ENCODE peak calls at places on chromosomes 7 and 10, in five cellular contexts. L is right cardiac atrium, B is heart right ventricle, V is GM23338, A is colonic mucosa. I is an unnamed sample. For H3K27me3, the result is how much of the 10 kb centered on the place peaks cover.

GRCh38 chr7:67771840-67772605 is 775.4 kb downstream of the TYW1 start:
- DNase-seq in V (no peak), A (no peak), L (no peak), B (no peak), I (no peak)

GRCh38 chr7:27064681-27065080 is 31.1 kb downstream of the HOXA1 start:
- DNase-seq in A (no peak), L (no peak), B (no peak), V (no peak), I (no peak)

GRCh38 chr7:46315891-46316290 is 394.8 kb upstream of the IGFBP3 start:
- DNase-seq in V (no peak), L (no peak), B (no peak), A (no peak), I (no peak)

GRCh38 chr7:113083834-113084498 is 2.7 kb downstream of the GPR85 start:
- DNase-seq in B (no peak), V (no peak), A (no peak), L (no peak), I (no peak)

GRCh38 chr10:33155720-33156638 is 178.5 kb downstream of the NRP1 start:
- DNase-seq in V (peak), B (no peak), A (no peak), L (no peak), I (no peak)

GRCh38 chr10:20962165-20962564 is 65.1 kb upstream of the NEBL start:
- DNase-seq in B (no peak), A (no peak), V (no peak), L (no peak), I (no peak)

GRCh38 chr10:103557455-103557854 is 64.0 kb downstream of the NEURL1 start:
- DNase-seq in A (peak), V (no peak), L (no peak), B (no peak), I (no peak)

GRCh38 chr7:157482517-157483120 is 145.8 kb downstream of the DNAJB6 start:
- DNase-seq in L (no peak), V (peak), B (no peak), A (no peak), I (no peak)

GRCh38 chr7:44048031-44048795 is 3.7 kb downstream of the DBNL start:
- DNase-seq in V (no peak), A (no peak), B (no peak), L (no peak), I (peak)

GRCh38 chr7:127980901-127981300 is 50.3 kb downstream of the LRRC4 start:
- DNase-seq in A (no peak), B (no peak), V (no peak), L (no peak), I (no peak)
- H3K27me3 ChIP-seq in A (under half), B (under half), V (under half), L (under half), I (under half)

DNA sequence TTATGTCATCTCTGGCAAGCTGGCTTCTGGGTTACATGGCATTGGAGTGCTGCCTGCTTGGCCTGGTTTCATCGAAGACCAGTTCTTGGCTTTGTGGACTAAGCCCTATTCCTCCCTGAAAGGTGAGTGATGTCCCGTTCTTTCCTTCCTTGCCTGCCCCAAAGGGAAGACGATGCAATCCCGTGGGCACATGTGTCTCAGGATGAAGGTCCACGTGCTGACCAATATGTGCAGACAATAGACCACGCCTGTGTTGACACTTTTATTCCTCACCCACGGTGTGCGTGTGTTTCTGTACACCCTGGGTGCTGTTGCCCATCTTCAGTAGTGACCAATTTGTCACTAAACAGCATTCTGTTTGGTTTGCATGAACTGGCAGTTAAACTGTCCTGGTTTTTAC is 28.6 kb upstream of the SHH start:
- DNase-seq in V (no peak), L (no peak), B (no peak), A (no peak), I (peak)
- H3K27me3 ChIP-seq in V (under half), L (under half), B (under half), A (under half), I (half or more)

GRCh38 chr7:50283206-50283605 is 21.3 kb upstream of the IKZF1 start:
- DNase-seq in L (no peak), V (no peak), A (no peak), B (no peak), I (no peak)

GRCh38 chr7:50287121-50287520 is 17.4 kb upstream of the IKZF1 start:
- DNase-seq in L (no peak), A (no peak), V (no peak), B (no peak), I (no peak)

GRCh38 chr7:50281680-50282445 is 22.7 kb upstream of the IKZF1 start:
- DNase-seq in B (no peak), L (no peak), V (no peak), A (no peak), I (peak)

GRCh38 chr7:50284296-50284695 is 20.2 kb upstream of the IKZF1 start:
- DNase-seq in A (no peak), L (no peak), V (no peak), B (no peak), I (no peak)

GRCh38 chr7:50285259-50285658 is 19.3 kb upstream of the IKZF1 start:
- DNase-seq in L (no peak), B (no peak), V (no peak), A (no peak), I (no peak)
- H3K27me3 ChIP-seq in L (under half), B (under half), V (under half), A (under half), I (under half)

GRCh38 chr10:125554016-125554703 is 128.8 kb downstream of the TEX36 start:
- DNase-seq in L (no peak), V (no peak), B (no peak), A (no peak), I (no peak)

GRCh38 chr10:125551247-125551646 is 131.7 kb downstream of the TEX36 start:
- DNase-seq in A (no peak), L (no peak), V (no peak), B (no peak), I (no peak)

GRCh38 chr10:125555267-125555666 is 127.7 kb downstream of the TEX36 start:
- DNase-seq in B (no peak), L (no peak), A (no peak), V (no peak), I (no peak)

GRCh38 chr10:125554753-125555152 is 128.2 kb downstream of the TEX36 start:
- DNase-seq in A (no peak), L (no peak), V (no peak), B (no peak), I (no peak)

GRCh38 chr10:125553091-125553490 is 129.9 kb downstream of the TEX36 start:
- DNase-seq in A (no peak), L (no peak), B (no peak), V (no peak), I (no peak)
- H3K27me3 ChIP-seq in A (under half), L (under half), B (under half), V (under half), I (under half)

GRCh38 chr7:107998660-107999480 is 4.1 kb downstream of the LAMB1 start:
- DNase-seq in L (no peak), A (no peak), B (no peak), V (no peak), I (no peak)

GRCh38 chr7:107999814-108000560 is 3.0 kb downstream of the LAMB1 start:
- DNase-seq in A (no peak), V (peak), B (no peak), L (no peak), I (no peak)

GRCh38 chr7:108002726-108003590 is at the start of gene LAMB1:
- DNase-seq in A (peak), B (peak), L (peak), V (peak), I (peak)

GRCh38 chr7:108001759-108002725 is 919 bp downstream of the LAMB1 start:
- DNase-seq in B (no peak), A (no peak), L (peak), V (peak), I (no peak)

DNA sequence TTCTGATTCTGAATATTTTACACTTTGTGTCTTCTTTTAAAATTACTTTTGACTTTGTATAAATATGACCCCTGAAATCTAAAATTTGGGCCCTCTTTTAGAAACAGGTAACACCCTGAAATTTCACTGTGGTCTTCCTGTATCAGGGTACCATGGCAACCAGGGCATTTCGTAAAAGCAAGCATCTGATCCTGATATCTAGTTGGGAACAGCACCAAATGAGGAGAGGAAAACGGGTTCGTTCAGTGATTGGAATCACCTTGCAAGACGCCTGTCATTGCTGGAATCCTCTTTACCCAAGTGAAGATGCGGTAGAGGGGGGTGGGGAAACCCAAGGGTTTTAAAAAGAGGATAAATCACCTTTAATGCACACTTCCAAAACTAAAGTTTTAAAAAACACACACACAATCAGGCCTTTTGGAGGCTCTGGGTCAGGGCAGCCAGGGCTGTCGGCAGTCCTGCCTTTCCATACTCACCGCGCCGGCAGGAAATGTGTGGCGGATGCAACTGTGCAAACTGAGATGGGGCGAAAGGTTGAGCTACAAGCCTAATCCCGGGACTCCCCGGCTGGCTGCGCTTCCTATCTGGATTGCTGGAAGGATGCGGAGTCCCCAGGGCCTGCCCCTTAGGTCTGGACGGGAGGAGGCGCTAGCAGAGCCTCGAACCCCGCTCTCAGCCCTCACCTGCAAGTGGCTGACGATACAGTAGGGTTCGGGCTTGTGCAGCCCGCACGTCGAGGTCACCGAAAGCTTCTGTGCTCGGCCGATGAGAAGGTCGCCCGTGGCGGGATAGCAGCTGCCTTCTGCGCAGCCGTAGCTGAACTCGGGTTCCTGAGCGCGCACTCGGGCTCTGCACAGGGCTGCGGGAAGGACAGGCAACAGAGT is 1.8 kb downstream of the LAMB1 start:
- DNase-seq in V (peak), L (peak), A (peak), B (peak), I (no peak)
- H3K27me3 ChIP-seq in V (half or more), L (under half), A (under half), B (under half), I (under half)

GRCh38 chr7:117320523-117320922 is 2.3 kb downstream of the WNT2 start:
- DNase-seq in L (no peak), A (no peak), V (no peak), B (no peak), I (no peak)
- H3K27me3 ChIP-seq in L (under half), A (under half), V (half or more), B (under half), I (half or more)

DNA sequence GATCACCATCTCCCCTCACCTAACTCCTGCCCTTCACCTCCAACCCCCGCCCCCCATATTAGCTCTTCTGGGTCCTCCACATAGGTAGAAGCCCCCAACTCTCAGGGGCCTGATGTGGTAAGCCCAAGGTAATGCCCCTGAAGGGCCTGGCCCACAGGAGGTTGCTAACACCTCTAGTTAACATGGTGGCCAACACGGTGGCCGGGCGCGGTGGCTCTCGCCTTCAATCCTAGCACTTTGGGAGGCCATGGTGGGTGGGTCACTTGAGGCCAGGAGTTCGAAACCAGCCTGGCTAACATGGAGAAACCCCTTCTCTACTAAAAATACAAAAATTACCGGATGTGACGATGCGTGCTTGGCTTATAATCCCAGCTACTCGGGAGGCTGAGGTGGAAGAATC is 954 bp upstream of the MLXIPL start:
- DNase-seq in L (no peak), V (no peak), B (no peak), A (no peak), I (no peak)
- H3K27me3 ChIP-seq in L (under half), V (under half), B (half or more), A (under half), I (half or more)

GRCh38 chr7:148379693-148380092 is 210.9 kb upstream of the C7orf33 start:
- DNase-seq in V (peak), B (no peak), A (no peak), L (no peak), I (no peak)
- H3K27me3 ChIP-seq in V (under half), B (under half), A (under half), L (under half), I (under half)